ENCODE peak calls at places on chromosomes 3 and 15, in five cellular contexts. One of them, this sample, is unnamed. For H3K9me3, the result is how much of the 10 kb centered on the place peaks cover.

GRCh38 chr3:111610189-111610588 is 15.0 kb upstream of the ZBED2 start:
- DNase-seq in tibial artery: no peak
- DNase-seq in left lung: no peak
- DNase-seq in Peyer's patch: no peak
- DNase-seq in mucosa of descending colon: no peak
- DNase-seq in this sample: no peak

GRCh38 chr3:8865697-8866096 is 96.3 kb upstream of the OXTR start:
- DNase-seq in tibial artery: no peak
- DNase-seq in mucosa of descending colon: no peak
- DNase-seq in left lung: no peak
- DNase-seq in Peyer's patch: no peak
- DNase-seq in this sample: no peak

GRCh38 chr3:10992017-10992945 is at the start of gene SLC6A1:
- DNase-seq in Peyer's patch: no peak
- DNase-seq in mucosa of descending colon: no peak
- DNase-seq in tibial artery: peak
- DNase-seq in left lung: no peak
- DNase-seq in this sample: no peak

GRCh38 chr15:93288718-93289117 is 199.7 kb upstream of the RGMA start:
- DNase-seq in left lung: no peak
- DNase-seq in mucosa of descending colon: no peak
- DNase-seq in Peyer's patch: no peak
- DNase-seq in tibial artery: no peak
- DNase-seq in this sample: no peak

GRCh38 chr3:24521306-24522154 is 26.9 kb upstream of the THRB start:
- DNase-seq in left lung: peak
- DNase-seq in tibial artery: peak
- DNase-seq in Peyer's patch: peak
- DNase-seq in mucosa of descending colon: peak
- DNase-seq in this sample: no peak

GRCh38 chr15:58229297-58229768 is 91.2 kb downstream of the AQP9 start:
- DNase-seq in left lung: no peak
- DNase-seq in Peyer's patch: no peak
- DNase-seq in tibial artery: no peak
- DNase-seq in mucosa of descending colon: no peak
- DNase-seq in this sample: no peak

GRCh38 chr3:128410669-128411573 is 55.8 kb downstream of the DNAJB8 start:
- DNase-seq in left lung: no peak
- DNase-seq in tibial artery: no peak
- DNase-seq in mucosa of descending colon: no peak
- DNase-seq in Peyer's patch: no peak
- DNase-seq in this sample: no peak

GRCh38 chr15:60871731-60872130 is 357.4 kb downstream of the RORA start:
- DNase-seq in mucosa of descending colon: no peak
- DNase-seq in Peyer's patch: no peak
- DNase-seq in tibial artery: no peak
- DNase-seq in left lung: no peak
- DNase-seq in this sample: no peak

GRCh38 chr3:102400766-102401165 is 34.0 kb upstream of the ZPLD1 start:
- DNase-seq in mucosa of descending colon: no peak
- DNase-seq in Peyer's patch: no peak
- DNase-seq in tibial artery: no peak
- DNase-seq in left lung: no peak
- DNase-seq in this sample: no peak

GRCh38 chr3:141710888-141711616 is 27.0 kb upstream of the RNF7 start:
- DNase-seq in mucosa of descending colon: no peak
- DNase-seq in left lung: no peak
- DNase-seq in tibial artery: peak
- DNase-seq in Peyer's patch: no peak
- DNase-seq in this sample: no peak

GRCh38 chr3:79052054-79052681 is 715.6 kb downstream of the ROBO1 start:
- DNase-seq in tibial artery: no peak
- DNase-seq in left lung: no peak
- DNase-seq in Peyer's patch: no peak
- DNase-seq in mucosa of descending colon: no peak
- DNase-seq in this sample: no peak

GRCh38 chr3:99647081-99647480 is 8.7 kb downstream of the COL8A1 start:
- DNase-seq in Peyer's patch: no peak
- DNase-seq in tibial artery: no peak
- DNase-seq in left lung: no peak
- DNase-seq in mucosa of descending colon: no peak
- DNase-seq in this sample: no peak

GRCh38 chr3:186517218-186517617 is 27.0 kb downstream of the CRYGS start:
- DNase-seq in Peyer's patch: no peak
- DNase-seq in tibial artery: no peak
- DNase-seq in mucosa of descending colon: no peak
- DNase-seq in left lung: no peak
- DNase-seq in this sample: no peak

GRCh38 chr3:45253316-45253715 is 27.2 kb upstream of the TMEM158 start:
- DNase-seq in mucosa of descending colon: no peak
- DNase-seq in left lung: no peak
- DNase-seq in tibial artery: no peak
- DNase-seq in Peyer's patch: no peak
- DNase-seq in this sample: no peak

GRCh38 chr3:135136361-135137100 is 341.5 kb downstream of the EPHB1 start:
- DNase-seq in mucosa of descending colon: no peak
- DNase-seq in left lung: no peak
- DNase-seq in Peyer's patch: no peak
- DNase-seq in tibial artery: no peak
- DNase-seq in this sample: no peak

GRCh38 chr3:126352476-126353454 is 4.4 kb downstream of the KLF15 start:
- DNase-seq in mucosa of descending colon: no peak
- DNase-seq in left lung: peak
- DNase-seq in Peyer's patch: no peak
- DNase-seq in tibial artery: peak
- DNase-seq in this sample: peak

GRCh38 chr15:39583586-39584265 is 2.8 kb downstream of the THBS1 start:
- DNase-seq in mucosa of descending colon: peak
- DNase-seq in tibial artery: no peak
- DNase-seq in Peyer's patch: no peak
- DNase-seq in left lung: no peak
- DNase-seq in this sample: no peak

GRCh38 chr3:123755085-123755484 is 129.0 kb downstream of the MYLK start:
- DNase-seq in tibial artery: no peak
- DNase-seq in left lung: peak
- DNase-seq in mucosa of descending colon: peak
- DNase-seq in Peyer's patch: no peak
- DNase-seq in this sample: no peak

GRCh38 chr3:55522077-55522476 is 35.0 kb upstream of the WNT5A start:
- DNase-seq in Peyer's patch: no peak
- DNase-seq in mucosa of descending colon: no peak
- DNase-seq in tibial artery: no peak
- DNase-seq in left lung: no peak
- DNase-seq in this sample: no peak

GRCh38 chr15:87672309-87672897 is 584.1 kb downstream of the NTRK3 start:
- DNase-seq in Peyer's patch: no peak
- DNase-seq in left lung: no peak
- DNase-seq in tibial artery: no peak
- DNase-seq in mucosa of descending colon: no peak
- DNase-seq in this sample: no peak

GRCh38 chr3:124935794-124936542 is 1.4 kb upstream of the MUC13 start:
- DNase-seq in mucosa of descending colon: no peak
- DNase-seq in left lung: no peak
- DNase-seq in Peyer's patch: no peak
- DNase-seq in tibial artery: no peak
- DNase-seq in this sample: no peak

GRCh38 chr15:78343431-78343830 is 3.3 kb downstream of the CRABP1 start:
- DNase-seq in tibial artery: no peak
- DNase-seq in mucosa of descending colon: no peak
- DNase-seq in left lung: no peak
- DNase-seq in Peyer's patch: no peak
- DNase-seq in this sample: no peak

GRCh38 chr3:16665282-16665741 is 60.1 kb upstream of the DAZL start:
- DNase-seq in mucosa of descending colon: no peak
- DNase-seq in left lung: no peak
- DNase-seq in Peyer's patch: no peak
- DNase-seq in tibial artery: no peak
- DNase-seq in this sample: no peak

GRCh38 chr3:163476179-163476578 is 1602.1 kb downstream of the SI start:
- DNase-seq in left lung: no peak
- DNase-seq in mucosa of descending colon: no peak
- DNase-seq in tibial artery: no peak
- DNase-seq in Peyer's patch: no peak
- DNase-seq in this sample: no peak

GRCh38 chr3:99674086-99674789 is 35.8 kb downstream of the COL8A1 start:
- DNase-seq in left lung: no peak
- DNase-seq in mucosa of descending colon: no peak
- DNase-seq in tibial artery: peak
- DNase-seq in Peyer's patch: no peak
- DNase-seq in this sample: no peak

GRCh38 chr3:72446406-72447058 is 401.7 kb downstream of the SHQ1 start:
- DNase-seq in mucosa of descending colon: peak
- DNase-seq in tibial artery: no peak
- DNase-seq in left lung: no peak
- DNase-seq in Peyer's patch: peak
- DNase-seq in this sample: no peak

GRCh38 chr3:73383470-73384049 is 241.2 kb downstream of the PDZRN3 start:
- DNase-seq in left lung: no peak
- DNase-seq in tibial artery: no peak
- DNase-seq in mucosa of descending colon: no peak
- DNase-seq in Peyer's patch: no peak
- DNase-seq in this sample: no peak

GRCh38 chr3:35635931-35636683 is 3.2 kb upstream of the ARPP21 start:
- DNase-seq in Peyer's patch: no peak
- DNase-seq in mucosa of descending colon: no peak
- DNase-seq in tibial artery: no peak
- DNase-seq in left lung: no peak
- DNase-seq in this sample: no peak

GRCh38 chr3:134625885-134626741 is 24.7 kb downstream of the KY start:
- DNase-seq in mucosa of descending colon: no peak
- DNase-seq in left lung: no peak
- DNase-seq in Peyer's patch: no peak
- DNase-seq in tibial artery: no peak
- DNase-seq in this sample: no peak

GRCh38 chr3:23078735-23079134 is 124.4 kb upstream of the UBE2E2 start:
- DNase-seq in left lung: no peak
- DNase-seq in mucosa of descending colon: no peak
- DNase-seq in tibial artery: no peak
- DNase-seq in Peyer's patch: no peak
- DNase-seq in this sample: no peak

GRCh38 chr15:60026555-60026954 is 22.4 kb downstream of the FOXB1 start:
- DNase-seq in Peyer's patch: no peak
- DNase-seq in tibial artery: no peak
- DNase-seq in left lung: no peak
- DNase-seq in mucosa of descending colon: no peak
- DNase-seq in this sample: no peak

DNA sequence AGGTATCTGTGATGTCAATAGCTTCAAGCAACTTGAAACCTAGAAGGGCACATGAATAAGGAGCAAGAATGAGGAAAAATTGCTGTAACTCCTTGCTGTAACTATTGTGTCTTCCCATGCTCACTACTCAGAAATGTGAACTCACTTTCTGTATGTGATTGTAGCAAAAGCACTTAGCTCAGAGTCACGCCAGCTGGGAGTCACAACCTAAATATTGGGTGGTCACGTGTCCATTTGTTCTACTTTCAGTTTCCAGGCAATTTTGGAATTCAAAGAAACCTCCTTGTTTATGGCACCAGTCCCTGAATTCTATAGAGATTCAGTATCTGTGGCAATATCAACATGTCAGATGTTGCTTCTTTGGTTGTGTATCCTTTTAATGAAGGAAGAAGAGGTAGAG is 241.6 kb upstream of the AZI2 start:
- DNase-seq in Peyer's patch: no peak
- DNase-seq in tibial artery: no peak
- DNase-seq in left lung: no peak
- DNase-seq in mucosa of descending colon: no peak
- DNase-seq in this sample: no peak
- H3K9me3 ChIP-seq in Peyer's patch: under half
- H3K9me3 ChIP-seq in tibial artery: under half
- H3K9me3 ChIP-seq in left lung: under half
- H3K9me3 ChIP-seq in mucosa of descending colon: under half
- H3K9me3 ChIP-seq in this sample: under half

DNA sequence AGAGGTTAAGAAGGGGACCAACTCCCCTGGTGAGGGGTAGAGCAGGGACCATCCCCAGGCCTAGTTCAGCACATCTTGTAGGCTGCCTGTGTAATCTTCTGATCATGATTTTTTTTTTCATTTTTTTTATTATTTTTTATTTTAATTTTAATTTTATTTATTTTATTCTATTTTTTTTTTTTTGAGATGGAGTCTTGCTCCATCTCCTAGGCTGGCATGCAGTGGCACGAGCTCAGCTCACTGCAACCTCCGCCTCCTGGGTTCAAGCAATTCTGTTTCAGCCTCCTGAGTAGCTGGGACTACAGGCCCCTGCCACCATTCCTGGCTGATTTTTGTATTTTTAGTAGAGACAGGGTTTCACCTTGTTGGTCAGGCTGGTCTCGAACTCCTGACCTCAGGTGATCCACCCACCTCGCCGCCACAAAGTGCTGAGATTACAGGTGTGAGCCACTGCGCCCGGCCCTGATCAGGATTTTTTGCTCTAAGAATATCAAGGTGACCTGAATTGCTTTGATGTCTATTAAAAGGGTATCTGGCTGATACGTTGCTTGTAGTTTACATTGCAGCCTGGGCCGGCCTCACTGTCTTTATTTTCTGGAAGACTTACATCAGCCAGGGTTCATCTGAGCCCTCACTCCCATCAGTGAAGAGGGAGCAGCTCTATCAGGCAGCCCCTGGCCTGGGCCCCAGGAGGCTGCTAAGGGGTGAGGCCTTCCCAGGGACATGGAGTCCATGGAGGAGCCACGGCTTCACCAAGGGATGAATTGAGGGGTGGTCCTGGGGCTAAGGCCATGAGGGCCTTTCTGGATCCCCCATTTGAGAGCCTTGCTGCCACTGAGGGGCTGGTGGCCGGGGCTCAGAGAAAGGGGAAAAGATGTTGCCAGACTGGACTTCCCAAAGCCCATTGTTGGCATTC is 10.7 kb downstream of the SYNM start:
- DNase-seq in Peyer's patch: no peak
- DNase-seq in left lung: peak
- DNase-seq in mucosa of descending colon: no peak
- DNase-seq in tibial artery: no peak
- DNase-seq in this sample: no peak
- H3K9me3 ChIP-seq in Peyer's patch: under half
- H3K9me3 ChIP-seq in left lung: under half
- H3K9me3 ChIP-seq in mucosa of descending colon: under half
- H3K9me3 ChIP-seq in tibial artery: under half
- H3K9me3 ChIP-seq in this sample: under half

GRCh38 chr3:13818919-13819318 is 61.0 kb downstream of the WNT7A start:
- DNase-seq in mucosa of descending colon: no peak
- DNase-seq in tibial artery: no peak
- DNase-seq in Peyer's patch: no peak
- DNase-seq in left lung: no peak
- DNase-seq in this sample: no peak
- H3K9me3 ChIP-seq in mucosa of descending colon: under half
- H3K9me3 ChIP-seq in tibial artery: under half
- H3K9me3 ChIP-seq in Peyer's patch: under half
- H3K9me3 ChIP-seq in left lung: under half
- H3K9me3 ChIP-seq in this sample: under half

GRCh38 chr15:27514526-27514925 is 543.5 kb downstream of the GABRG3 start:
- DNase-seq in tibial artery: no peak
- DNase-seq in mucosa of descending colon: no peak
- DNase-seq in left lung: no peak
- DNase-seq in Peyer's patch: no peak
- DNase-seq in this sample: no peak

GRCh38 chr15:27506752-27507151 is 535.8 kb downstream of the GABRG3 start:
- DNase-seq in Peyer's patch: no peak
- DNase-seq in mucosa of descending colon: no peak
- DNase-seq in left lung: no peak
- DNase-seq in tibial artery: no peak
- DNase-seq in this sample: no peak

GRCh38 chr15:27509014-27509413 is 538.0 kb downstream of the GABRG3 start:
- DNase-seq in mucosa of descending colon: no peak
- DNase-seq in tibial artery: no peak
- DNase-seq in left lung: no peak
- DNase-seq in Peyer's patch: no peak
- DNase-seq in this sample: no peak

GRCh38 chr15:27512281-27513001 is 541.5 kb downstream of the GABRG3 start:
- DNase-seq in mucosa of descending colon: no peak
- DNase-seq in tibial artery: no peak
- DNase-seq in left lung: no peak
- DNase-seq in Peyer's patch: no peak
- DNase-seq in this sample: no peak
- H3K9me3 ChIP-seq in mucosa of descending colon: half or more
- H3K9me3 ChIP-seq in tibial artery: under half
- H3K9me3 ChIP-seq in left lung: under half
- H3K9me3 ChIP-seq in Peyer's patch: under half
- H3K9me3 ChIP-seq in this sample: under half

This sample was measured in T-helper 17 cell.